ENCODE peak calls at places on chromosomes 2 and 18, in four cellular contexts. One of them, this sample, is unnamed.
A peak's percentile ranks its signal among the peaks of the same experiment; 100 is the strongest.

GRCh38 chr2:216921057-216921456 is 61.2 kb upstream of the TNP1 start:
- DNase-seq in H1: no peak
- DNase-seq in GM12891: no peak
- DNase-seq in HepG2: no peak
- DNase-seq in this sample: no peak

GRCh38 chr18:70464343-70465114 is 175.7 kb downstream of the SOCS6 start:
- DNase-seq in H1: peak; percentile 73
- DNase-seq in GM12891: peak; percentile 13
- DNase-seq in HepG2: peak; percentile 64
- DNase-seq in this sample: no peak

GRCh38 chr2:224017976-224018375 is 21.1 kb downstream of the SERPINE2 start:
- DNase-seq in H1: no peak
- DNase-seq in GM12891: no peak
- DNase-seq in HepG2: no peak
- DNase-seq in this sample: no peak

GRCh38 chr2:44075536-44075935 is 79.7 kb upstream of the LRPPRC start:
- DNase-seq in H1: no peak
- DNase-seq in GM12891: no peak
- DNase-seq in HepG2: peak; percentile 30
- DNase-seq in this sample: no peak

GRCh38 chr2:241315879-241316700 is at the start of gene SEPTIN2:
- DNase-seq in H1: peak; percentile 99
- DNase-seq in GM12891: no peak
- DNase-seq in HepG2: peak; percentile 53
- DNase-seq in this sample: no peak

GRCh38 chr2:239577913-239578312 is 177.1 kb upstream of the HDAC4 start:
- DNase-seq in H1: no peak
- DNase-seq in GM12891: no peak
- DNase-seq in HepG2: peak; percentile 51
- DNase-seq in this sample: no peak

GRCh38 chr18:24659837-24660720 is 199.6 kb downstream of the HRH4 start:
- DNase-seq in H1: no peak
- DNase-seq in GM12891: peak; percentile 8
- DNase-seq in HepG2: no peak
- DNase-seq in this sample: peak; percentile 10

GRCh38 chr18:985301-985700 is 80.6 kb downstream of the ADCYAP1 start:
- DNase-seq in H1: no peak
- DNase-seq in GM12891: no peak
- DNase-seq in HepG2: no peak
- DNase-seq in this sample: no peak

GRCh38 chr2:177483531-177483930 is 91.0 kb downstream of the AGPS start:
- DNase-seq in H1: no peak
- DNase-seq in GM12891: no peak
- DNase-seq in HepG2: no peak
- DNase-seq in this sample: no peak

GRCh38 chr2:127599211-127599610 is 46.7 kb upstream of the GPR17 start:
- DNase-seq in H1: no peak
- DNase-seq in GM12891: no peak
- DNase-seq in HepG2: no peak
- DNase-seq in this sample: no peak

GRCh38 chr2:53989210-53989862 is 18.5 kb upstream of the PSME4 start:
- DNase-seq in H1: no peak
- DNase-seq in GM12891: no peak
- DNase-seq in HepG2: peak; percentile 68
- DNase-seq in this sample: no peak

GRCh38 chr2:17800693-17801458 is 15.4 kb upstream of the MSGN1 start:
- DNase-seq in H1: peak; percentile 23
- DNase-seq in GM12891: no peak
- DNase-seq in HepG2: no peak
- DNase-seq in this sample: no peak

GRCh38 chr18:27942706-27943105 is 234.2 kb downstream of the CDH2 start:
- DNase-seq in H1: no peak
- DNase-seq in GM12891: no peak
- DNase-seq in HepG2: no peak
- DNase-seq in this sample: no peak

GRCh38 chr2:112482309-112483046 is 522 bp downstream of the TTL start:
- DNase-seq in H1: peak; percentile 64
- DNase-seq in GM12891: peak; percentile 21
- DNase-seq in HepG2: peak; percentile 25
- DNase-seq in this sample: peak; percentile 50

GRCh38 chr18:23585007-23585871 is 1.1 kb downstream of the NPC1 start:
- DNase-seq in H1: no peak
- DNase-seq in GM12891: no peak
- DNase-seq in HepG2: peak; percentile 31
- DNase-seq in this sample: no peak

GRCh38 chr2:101223814-101224231 is 28.9 kb upstream of the CNOT11 start:
- DNase-seq in H1: no peak
- DNase-seq in GM12891: peak; percentile 47
- DNase-seq in HepG2: no peak
- DNase-seq in this sample: peak; percentile 23

GRCh38 chr18:26268454-26268853 is 42.2 kb downstream of the TAF4B start:
- DNase-seq in H1: no peak
- DNase-seq in GM12891: no peak
- DNase-seq in HepG2: no peak
- DNase-seq in this sample: no peak

GRCh38 chr18:23438608-23439366 is 14.3 kb upstream of the RIOK3 start:
- DNase-seq in H1: no peak
- DNase-seq in GM12891: no peak
- DNase-seq in HepG2: no peak
- DNase-seq in this sample: no peak

GRCh38 chr2:88329815-88330603 is 122.5 kb downstream of the FOXI3 start:
- DNase-seq in H1: peak; percentile 54
- DNase-seq in GM12891: no peak
- DNase-seq in HepG2: peak; percentile 64
- DNase-seq in this sample: no peak

GRCh38 chr2:240197439-240198139 is 57.1 kb upstream of the OTOS start:
- DNase-seq in H1: no peak
- DNase-seq in GM12891: no peak
- DNase-seq in HepG2: no peak
- DNase-seq in this sample: no peak

GRCh38 chr2:7625392-7626138 is 708.4 kb downstream of the RNF144A start:
- DNase-seq in H1: no peak
- DNase-seq in GM12891: no peak
- DNase-seq in HepG2: no peak
- DNase-seq in this sample: no peak

GRCh38 chr2:172084734-172085459 is 410 bp upstream of the DLX1 start:
- DNase-seq in H1: peak; percentile 88
- DNase-seq in GM12891: no peak
- DNase-seq in HepG2: peak; percentile 92
- DNase-seq in this sample: peak; percentile 80

GRCh38 chr2:118848381-118849225 is 1.2 kb upstream of the EN1 start:
- DNase-seq in H1: peak; percentile 70
- DNase-seq in GM12891: no peak
- DNase-seq in HepG2: no peak
- DNase-seq in this sample: no peak

GRCh38 chr2:14451312-14451711 is 181.2 kb upstream of the LRATD1 start:
- DNase-seq in H1: no peak
- DNase-seq in GM12891: no peak
- DNase-seq in HepG2: no peak
- DNase-seq in this sample: no peak

GRCh38 chr2:207819839-207820784 is 50.4 kb upstream of the FZD5 start:
- DNase-seq in H1: no peak
- DNase-seq in GM12891: no peak
- DNase-seq in HepG2: peak; percentile 97
- DNase-seq in this sample: no peak

GRCh38 chr18:22477222-22477621 is 59.5 kb upstream of the CTAGE1 start:
- DNase-seq in H1: no peak
- DNase-seq in GM12891: no peak
- DNase-seq in HepG2: no peak
- DNase-seq in this sample: no peak

GRCh38 chr2:133871810-133872209 is 303.5 kb upstream of the NCKAP5 start:
- DNase-seq in H1: peak; percentile 4
- DNase-seq in GM12891: no peak
- DNase-seq in HepG2: no peak
- DNase-seq in this sample: no peak

GRCh38 chr2:132816234-132816633 is 146.2 kb upstream of the LYPD1 start:
- DNase-seq in H1: no peak
- DNase-seq in GM12891: no peak
- DNase-seq in HepG2: no peak
- DNase-seq in this sample: no peak

GRCh38 chr2:142142595-142142994 is 11.8 kb upstream of the LRP1B start:
- DNase-seq in H1: no peak
- DNase-seq in GM12891: no peak
- DNase-seq in HepG2: no peak
- DNase-seq in this sample: no peak

GRCh38 chr18:44143054-44143453 is 537.6 kb upstream of the SETBP1 start:
- DNase-seq in H1: no peak
- DNase-seq in GM12891: no peak
- DNase-seq in HepG2: no peak
- DNase-seq in this sample: no peak

GRCh38 chr18:50158866-50159653 is 35.9 kb downstream of the MYO5B start:
- DNase-seq in H1: no peak
- DNase-seq in GM12891: no peak
- DNase-seq in HepG2: no peak
- DNase-seq in this sample: no peak

GRCh38 chr18:28771849-28772248 is 594.9 kb upstream of the CDH2 start:
- DNase-seq in H1: no peak
- DNase-seq in GM12891: no peak
- DNase-seq in HepG2: no peak
- DNase-seq in this sample: no peak

GRCh38 chr2:99700482-99701398 is 210.9 kb upstream of the REV1 start:
- DNase-seq in H1: no peak
- DNase-seq in GM12891: no peak
- DNase-seq in HepG2: no peak
- DNase-seq in this sample: no peak

GRCh38 chr2:63050916-63051794 is 525 bp downstream of the OTX1 start:
- DNase-seq in H1: peak; percentile 82
- DNase-seq in GM12891: no peak
- DNase-seq in HepG2: no peak
- DNase-seq in this sample: peak; percentile 30

GRCh38 chr2:35116151-35116550 is 1239.4 kb upstream of the CRIM1 start:
- DNase-seq in H1: no peak
- DNase-seq in GM12891: no peak
- DNase-seq in HepG2: no peak
- DNase-seq in this sample: no peak
- TF ChIP-seq TAF1 in H1: no peak
- TF ChIP-seq TAF1 in GM12891: no peak
- TF ChIP-seq TAF1 in HepG2: no peak
- TF ChIP-seq TAF1 in this sample: no peak

DNA sequence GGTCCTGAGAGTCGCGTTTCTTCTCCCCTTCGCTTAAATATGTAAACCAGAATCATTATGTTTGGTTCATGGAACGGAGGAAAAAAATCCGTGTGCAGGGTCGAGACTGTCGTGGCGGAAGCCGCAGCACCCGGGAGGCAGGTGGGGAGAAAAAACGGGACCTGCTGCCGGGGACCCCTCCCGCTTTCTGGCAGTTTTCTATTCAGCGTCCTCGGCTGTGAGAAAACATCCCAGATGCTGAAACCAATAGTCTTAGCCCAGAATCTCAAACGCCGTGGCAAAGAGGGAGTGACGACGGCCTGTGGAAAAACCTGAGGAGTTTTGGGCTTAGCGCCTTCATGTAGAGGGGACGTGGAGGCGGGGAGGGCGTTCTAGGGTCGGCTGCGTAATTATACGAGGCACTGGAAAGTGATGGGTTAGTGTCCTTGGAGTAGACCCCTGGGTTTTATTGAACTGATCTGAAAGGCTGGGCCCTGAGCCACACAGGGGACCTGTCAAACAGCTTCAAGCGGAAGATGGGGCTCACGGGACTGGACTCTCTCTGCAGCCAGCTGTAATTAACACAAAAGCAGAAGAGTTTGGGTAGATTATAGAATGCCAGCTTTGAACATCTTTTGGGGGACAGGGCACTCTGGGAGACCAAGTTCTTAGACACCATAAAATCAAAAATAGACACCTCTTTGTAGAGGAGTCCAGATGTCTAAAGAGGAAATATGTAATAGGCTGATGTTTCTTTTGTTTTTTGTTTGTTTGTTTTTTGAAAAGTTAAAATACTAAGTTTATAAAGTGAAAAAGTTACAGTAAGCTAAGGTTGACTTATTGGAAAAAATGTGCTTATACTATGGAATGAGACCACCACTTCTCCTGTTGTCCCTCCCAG is 834 bp upstream of the BUB1 start:
- DNase-seq in H1: no peak
- DNase-seq in GM12891: peak; percentile 26
- DNase-seq in HepG2: no peak
- DNase-seq in this sample: peak; percentile 27
- TF ChIP-seq POLR2A in H1: no peak
- TF ChIP-seq POLR2A in GM12891: no peak
- TF ChIP-seq POLR2A in HepG2: no peak
- TF ChIP-seq POLR2A in this sample: no peak

GRCh38 chr18:78776706-78777105 is 202.9 kb upstream of the SALL3 start:
- DNase-seq in H1: no peak
- DNase-seq in GM12891: no peak
- DNase-seq in HepG2: no peak
- DNase-seq in this sample: no peak

GRCh38 chr18:78778651-78779050 is 201.0 kb upstream of the SALL3 start:
- DNase-seq in H1: no peak
- DNase-seq in GM12891: no peak
- DNase-seq in HepG2: no peak
- DNase-seq in this sample: no peak

GRCh38 chr18:78779996-78780718 is 199.5 kb upstream of the SALL3 start:
- DNase-seq in H1: no peak
- DNase-seq in GM12891: no peak
- DNase-seq in HepG2: no peak
- DNase-seq in this sample: no peak

GRCh38 chr18:78776151-78776550 is 203.5 kb upstream of the SALL3 start:
- DNase-seq in H1: no peak
- DNase-seq in GM12891: no peak
- DNase-seq in HepG2: no peak
- DNase-seq in this sample: no peak

GRCh38 chr18:78777992-78778391 is 201.6 kb upstream of the SALL3 start:
- DNase-seq in H1: no peak
- DNase-seq in GM12891: no peak
- DNase-seq in HepG2: no peak
- DNase-seq in this sample: no peak
- TF ChIP-seq TAF1 in H1: no peak
- TF ChIP-seq TAF1 in GM12891: no peak
- TF ChIP-seq TAF1 in HepG2: no peak
- TF ChIP-seq TAF1 in this sample: no peak

DNA sequence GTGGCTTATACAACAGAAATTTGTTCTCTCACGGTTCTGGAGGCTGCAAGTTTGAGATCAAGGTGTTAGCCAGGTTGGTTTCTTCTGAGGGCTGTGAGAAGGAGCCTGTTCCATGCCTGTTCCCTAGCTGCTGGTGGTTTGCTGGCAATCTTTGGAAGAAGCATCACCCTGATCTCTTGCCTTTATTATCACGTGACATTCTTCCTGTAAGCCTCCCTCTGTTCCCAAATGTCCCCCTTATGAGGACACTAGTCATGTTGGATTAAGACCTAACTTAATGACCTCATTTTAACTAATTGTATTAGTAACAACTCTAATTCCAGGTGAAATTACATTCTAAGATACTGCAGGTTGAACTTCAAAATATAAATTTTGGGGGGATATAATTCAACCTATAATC is 135.2 kb downstream of the DPP10 start:
- DNase-seq in H1: no peak
- DNase-seq in GM12891: no peak
- DNase-seq in HepG2: no peak
- DNase-seq in this sample: no peak
- TF ChIP-seq POLR2A in H1: no peak
- TF ChIP-seq POLR2A in GM12891: no peak
- TF ChIP-seq POLR2A in HepG2: no peak
- TF ChIP-seq POLR2A in this sample: no peak

GRCh38 chr2:144132357-144132756 is 387.6 kb downstream of the ZEB2 start:
- DNase-seq in H1: no peak
- DNase-seq in GM12891: no peak
- DNase-seq in HepG2: no peak
- DNase-seq in this sample: no peak
- TF ChIP-seq TAF1 in H1: no peak
- TF ChIP-seq TAF1 in GM12891: no peak
- TF ChIP-seq TAF1 in HepG2: no peak
- TF ChIP-seq TAF1 in this sample: no peak

GRCh38 chr2:160493227-160494028 is at the start of gene RBMS1:
- DNase-seq in H1: peak; percentile 78
- DNase-seq in GM12891: peak; percentile 9
- DNase-seq in HepG2: peak; percentile 60
- DNase-seq in this sample: peak; percentile 13
- TF ChIP-seq POLR2A in H1: no peak
- TF ChIP-seq POLR2A in GM12891: no peak
- TF ChIP-seq POLR2A in HepG2: peak; percentile 79
- TF ChIP-seq POLR2A in this sample: no peak

This sample was measured in GM12892.